ENCODE peak calls at places on chromosome 18, in eight cellular contexts. P is A549, M is fibroblast of mammary gland, L is esophagus muscularis mucosa, E is GM13976, K is DND-41, W is HL-60, V is neural progenitor cell. G is an unnamed sample.

GRCh38 chr18:14969507-14969906 is 221.5 kb downstream of the ANKRD30B start:
- DNase-seq in P (no peak), V (no peak), E (no peak), M (no peak), L (no peak), W (no peak), K (no peak), G (no peak)

GRCh38 chr18:79496237-79496977 is 100.7 kb downstream of the NFATC1 start:
- DNase-seq in L (no peak), K (no peak), E (no peak), V (no peak), M (no peak), W (no peak), P (no peak), G (no peak)

GRCh38 chr18:43161528-43161927 is 46.0 kb upstream of the RIT2 start:
- DNase-seq in M (peak), W (no peak), P (no peak), K (no peak), V (no peak), E (no peak), L (no peak), G (no peak)

GRCh38 chr18:77080283-77080682 is 52.3 kb downstream of the MBP start:
- DNase-seq in P (no peak), L (no peak), W (no peak), E (peak), M (no peak), K (peak), V (no peak), G (no peak)

GRCh38 chr18:22900558-22901183 is 32.5 kb upstream of the RBBP8 start:
- DNase-seq in K (no peak), W (no peak), P (no peak), M (no peak), E (no peak), L (no peak), V (no peak), G (no peak)

GRCh38 chr18:73842795-73843394 is 304.7 kb downstream of the FBXO15 start:
- DNase-seq in W (peak), V (peak), M (peak), E (peak), P (peak), K (peak), L (no peak), G (peak)

GRCh38 chr18:54210463-54210862 is 14.0 kb downstream of the MBD2 start:
- DNase-seq in W (no peak), P (no peak), E (no peak), K (no peak), V (no peak), L (no peak), M (no peak), G (no peak)

GRCh38 chr18:6885992-6886823 is 156.7 kb downstream of the ARHGAP28 start:
- DNase-seq in W (peak), M (peak), V (peak), L (no peak), P (peak), E (peak), K (peak), G (peak)

GRCh38 chr18:52287151-52287550 is 52.8 kb upstream of the DCC start:
- DNase-seq in K (no peak), M (no peak), E (no peak), V (no peak), L (no peak), W (no peak), P (no peak), G (no peak)

GRCh38 chr18:25827961-25828561 is 262.4 kb downstream of the SS18 start:
- DNase-seq in L (no peak), K (no peak), W (no peak), M (no peak), E (no peak), P (no peak), V (no peak), G (no peak)

GRCh38 chr18:73614812-73615211 is 532.8 kb downstream of the FBXO15 start:
- DNase-seq in M (peak), V (no peak), L (no peak), K (no peak), P (peak), E (no peak), W (no peak), G (peak)

GRCh38 chr18:69397096-69397495 is 3.6 kb upstream of the DOK6 start:
- DNase-seq in E (no peak), M (peak), V (peak), P (no peak), W (no peak), K (no peak), L (no peak), G (peak)

GRCh38 chr18:58195278-58195721 is 151.3 kb downstream of the NEDD4L start:
- DNase-seq in M (no peak), L (no peak), K (no peak), P (no peak), V (peak), E (peak), W (no peak), G (no peak)

GRCh38 chr18:62151068-62151771 is 35.6 kb downstream of the PIGN start:
- DNase-seq in V (no peak), K (no peak), W (no peak), M (no peak), L (no peak), E (no peak), P (no peak), G (no peak)

GRCh38 chr18:58267493-58267892 is 223.5 kb downstream of the NEDD4L start:
- DNase-seq in L (no peak), K (no peak), P (no peak), E (no peak), M (peak), V (no peak), W (no peak), G (no peak)

GRCh38 chr18:12334280-12335262 is 26.5 kb downstream of the TUBB6 start:
- DNase-seq in M (no peak), K (no peak), V (peak), W (no peak), P (no peak), E (no peak), L (no peak), G (no peak)

GRCh38 chr18:11570770-11571169 is 38.6 kb upstream of the SLC35G4 start:
- DNase-seq in E (no peak), V (no peak), W (no peak), K (no peak), M (peak), P (peak), L (no peak), G (peak)

DNA sequence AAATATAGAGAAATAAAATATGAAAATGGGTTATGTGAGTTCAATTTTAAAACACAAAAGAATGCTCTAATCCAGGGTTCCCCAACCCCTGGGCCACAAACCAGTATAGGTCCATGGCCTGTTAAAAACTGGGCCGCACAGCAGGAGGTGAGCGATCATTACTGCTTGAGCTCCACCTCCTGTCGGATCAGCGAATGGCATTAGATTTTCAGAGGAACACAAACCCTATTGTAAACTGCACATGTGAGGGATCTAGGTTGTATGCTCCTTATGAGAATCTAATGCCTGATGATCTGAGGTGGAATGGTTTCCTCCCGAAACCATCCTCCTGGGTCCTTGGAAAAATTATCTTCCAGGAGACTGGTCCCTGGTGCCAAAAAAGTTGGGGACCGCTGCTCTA is 34.7 kb downstream of the TTR start:
- DNase-seq in P (no peak), E (no peak), K (no peak), V (no peak), L (peak), M (no peak), W (no peak), G (no peak)
- TF ChIP-seq CTCF in P (no peak), E (no peak), K (no peak), V (no peak), L (no peak), M (no peak), W (no peak), G (no peak)

GRCh38 chr18:48318481-48318880 is 90.7 kb downstream of the ZBTB7C start:
- DNase-seq in L (no peak), V (no peak), W (no peak), M (no peak), K (no peak), P (no peak), E (no peak), G (no peak)

GRCh38 chr18:48319796-48320638 is 89.2 kb downstream of the ZBTB7C start:
- DNase-seq in P (no peak), W (no peak), E (no peak), L (no peak), K (no peak), V (no peak), M (peak), G (no peak)

GRCh38 chr18:48316177-48316576 is 93.0 kb downstream of the ZBTB7C start:
- DNase-seq in V (no peak), P (no peak), W (no peak), E (no peak), M (no peak), K (no peak), L (no peak), G (no peak)

GRCh38 chr18:48320639-48320945 is 88.6 kb downstream of the ZBTB7C start:
- DNase-seq in V (no peak), P (no peak), M (no peak), K (no peak), L (no peak), E (no peak), W (no peak), G (no peak)

DNA sequence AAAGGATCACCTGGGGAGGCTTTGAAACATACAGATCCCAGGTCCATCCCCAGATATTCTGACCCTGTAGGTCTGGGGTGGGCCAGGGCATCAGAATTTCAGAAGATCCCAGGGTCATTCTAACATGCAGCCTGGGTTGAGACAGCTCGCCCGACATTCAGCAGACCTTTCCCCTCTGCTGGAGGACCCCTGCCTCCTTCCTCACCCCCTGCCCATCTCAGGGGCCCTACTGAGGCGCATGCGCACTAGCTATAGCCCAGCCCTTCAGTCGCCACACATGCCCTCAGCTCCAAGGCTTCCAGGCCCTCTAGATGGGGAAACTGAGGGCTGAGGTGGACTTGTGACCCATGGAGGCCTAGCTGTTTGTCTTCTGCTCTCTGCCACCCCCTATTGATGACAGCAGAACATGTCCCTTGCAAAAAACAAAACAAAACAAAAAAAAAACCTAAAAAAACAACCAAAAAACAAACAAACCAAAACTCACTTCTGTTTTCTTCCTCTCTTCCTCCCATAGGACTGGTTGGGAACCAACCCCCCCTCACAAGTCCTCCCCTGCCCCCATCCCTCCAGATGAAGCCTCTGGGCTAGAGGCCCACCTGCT is 91.3 kb downstream of the ZBTB7C start:
- DNase-seq in P (no peak), M (no peak), L (no peak), E (no peak), W (no peak), K (no peak), V (no peak), G (no peak)
- TF ChIP-seq CTCF in P (no peak), M (peak), L (peak), E (no peak), W (peak), K (peak), V (peak), G (no peak)

GRCh38 chr18:4106407-4107033 is 348.6 kb downstream of the DLGAP1 start:
- DNase-seq in W (peak), K (peak), P (peak), L (no peak), V (peak), E (peak), M (peak), G (peak)
- TF ChIP-seq CTCF in W (peak), K (peak), P (peak), L (peak), V (peak), E (peak), M (peak), G (peak)

DNA sequence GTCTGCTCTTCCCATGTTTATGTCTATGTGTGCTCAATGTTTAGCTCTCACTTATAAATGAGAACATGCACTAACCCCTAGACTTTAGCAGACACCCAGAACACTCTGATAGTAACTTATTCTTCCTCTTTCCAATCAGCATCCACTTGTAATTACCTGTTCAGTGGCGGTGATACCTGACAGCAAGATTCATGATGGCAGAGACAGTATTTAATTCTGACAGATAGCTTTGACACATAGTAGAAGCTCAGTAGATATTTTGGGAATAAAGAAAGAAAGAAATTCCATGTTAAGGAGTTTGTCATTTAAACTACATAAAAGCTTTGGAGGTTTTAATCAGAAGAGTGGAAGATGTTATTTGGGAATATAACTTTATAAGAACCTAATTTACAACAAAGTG is 171.3 kb downstream of the CDH7 start:
- DNase-seq in M (no peak), V (no peak), W (no peak), L (no peak), K (no peak), P (no peak), E (no peak), G (no peak)
- TF ChIP-seq CTCF in M (no peak), V (no peak), W (no peak), L (no peak), K (no peak), P (no peak), E (no peak), G (no peak)

DNA sequence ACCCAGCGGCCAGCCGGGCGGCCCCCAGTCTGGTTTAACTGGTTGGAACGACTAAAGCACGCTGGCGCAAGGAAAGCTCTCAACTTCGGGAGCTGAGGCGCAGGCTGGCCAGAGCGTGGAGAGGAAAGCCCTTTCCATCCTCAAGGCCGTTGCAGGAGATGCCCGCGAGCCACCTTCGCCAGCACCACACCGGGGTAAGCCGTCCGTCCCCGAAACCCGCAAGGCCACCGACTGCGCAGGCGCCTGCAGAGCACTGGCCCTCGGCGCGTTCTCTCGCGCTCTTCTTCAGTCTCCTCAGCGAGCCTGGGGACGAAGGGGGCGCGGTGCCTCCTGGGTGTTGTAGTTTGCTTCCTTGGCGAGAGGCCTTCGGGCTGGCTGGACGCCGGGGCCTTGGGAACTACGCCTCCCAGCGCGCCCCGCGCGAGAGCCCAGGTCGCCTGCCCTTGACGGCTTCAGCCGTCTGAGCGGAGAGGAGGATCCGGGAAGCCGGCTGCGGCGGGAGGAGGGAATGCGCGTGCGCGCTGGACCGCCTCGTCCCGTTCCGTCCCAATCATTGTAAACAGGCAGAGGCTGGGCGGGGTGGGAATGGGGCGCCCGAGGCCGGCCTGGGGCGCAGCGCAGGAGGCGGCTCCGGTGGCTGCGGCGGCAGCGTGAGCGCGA is at the start of gene RALBP1:
- DNase-seq in V (peak), P (peak), E (peak), K (peak), M (peak), W (peak), L (peak), G (peak)
- TF ChIP-seq CTCF in V (peak), P (peak), E (peak), K (peak), M (no peak), W (no peak), L (no peak), G (no peak)

GRCh38 chr18:56563568-56563967 is 74.8 kb downstream of the TXNL1 start:
- DNase-seq in P (peak), L (no peak), V (peak), K (no peak), M (no peak), E (no peak), W (no peak), G (no peak)
- TF ChIP-seq CTCF in P (no peak), L (no peak), V (peak), K (peak), M (peak), E (no peak), W (no peak), G (peak)

GRCh38 chr18:8705941-8706544 is 687 bp downstream of the MTCL1 start:
- DNase-seq in W (peak), E (peak), P (no peak), K (no peak), V (peak), L (peak), M (no peak), G (no peak)

GRCh38 chr18:8708670-8709069 is 3.3 kb downstream of the MTCL1 start:
- DNase-seq in V (no peak), W (no peak), M (no peak), L (no peak), K (no peak), P (no peak), E (no peak), G (no peak)

GRCh38 chr18:8707946-8708345 is 2.6 kb downstream of the MTCL1 start:
- DNase-seq in K (no peak), M (no peak), L (no peak), E (no peak), W (no peak), P (peak), V (no peak), G (no peak)

GRCh38 chr18:8706545-8706980 is 1.2 kb downstream of the MTCL1 start:
- DNase-seq in L (no peak), W (no peak), P (no peak), K (no peak), M (no peak), V (peak), E (peak), G (no peak)

GRCh38 chr18:8706981-8707940 is 1.9 kb downstream of the MTCL1 start:
- DNase-seq in L (peak), E (peak), M (peak), P (peak), V (peak), K (no peak), W (no peak), G (peak)
- TF ChIP-seq CTCF in L (peak), E (no peak), M (no peak), P (no peak), V (peak), K (no peak), W (no peak), G (peak)

GRCh38 chr18:48104703-48105102 is 174.2 kb upstream of the SMAD2 start:
- DNase-seq in P (no peak), K (no peak), L (no peak), M (no peak), W (no peak), V (no peak), E (no peak), G (no peak)

GRCh38 chr18:48106498-48106897 is 176.0 kb upstream of the SMAD2 start:
- DNase-seq in V (no peak), L (no peak), K (no peak), W (no peak), E (no peak), P (no peak), M (no peak), G (no peak)

GRCh38 chr18:48108136-48108535 is 177.7 kb upstream of the SMAD2 start:
- DNase-seq in K (peak), L (no peak), V (no peak), M (no peak), P (no peak), E (no peak), W (no peak), G (no peak)

GRCh38 chr18:48106976-48107781 is 176.7 kb upstream of the SMAD2 start:
- DNase-seq in V (no peak), E (no peak), L (no peak), M (no peak), P (no peak), K (no peak), W (no peak), G (no peak)

GRCh38 chr18:48105317-48105716 is 174.9 kb upstream of the SMAD2 start:
- DNase-seq in E (no peak), W (no peak), L (no peak), K (no peak), M (no peak), P (no peak), V (no peak), G (no peak)
- TF ChIP-seq CTCF in E (no peak), W (no peak), L (no peak), K (peak), M (no peak), P (no peak), V (peak), G (no peak)

GRCh38 chr18:3186678-3187658 is 32.8 kb downstream of the MYOM1 start:
- DNase-seq in W (no peak), K (no peak), P (peak), M (peak), L (no peak), V (no peak), E (no peak), G (no peak)
- TF ChIP-seq CTCF in W (no peak), K (no peak), P (no peak), M (peak), L (no peak), V (no peak), E (no peak), G (no peak)

DNA sequence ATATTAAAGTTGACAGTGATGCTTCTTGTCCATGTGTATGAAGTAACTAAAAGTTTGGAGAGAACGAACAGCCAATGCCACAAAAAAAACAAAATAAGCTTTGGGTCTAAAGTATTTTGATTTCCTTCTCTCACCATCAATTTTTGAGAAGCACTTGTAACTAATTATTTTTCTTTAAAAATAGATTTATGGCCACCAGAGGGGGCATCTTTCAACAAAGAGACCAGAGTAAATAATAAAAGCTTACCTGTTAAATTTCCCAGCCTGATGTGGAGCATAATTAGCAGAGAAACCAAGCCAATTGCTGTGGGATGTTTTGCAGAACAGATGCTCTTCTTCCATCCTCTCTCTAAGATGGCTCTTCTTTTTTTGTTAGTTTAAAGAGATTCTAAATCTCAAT is 29.0 kb downstream of the LINC00305 start:
- DNase-seq in E (no peak), W (no peak), L (no peak), P (peak), V (no peak), M (no peak), K (no peak), G (no peak)
- TF ChIP-seq CTCF in E (no peak), W (no peak), L (no peak), P (peak), V (peak), M (no peak), K (no peak), G (no peak)